ENCODE peak calls at places on chromosome 12, in four cellular contexts. One of them, this sample, is unnamed.

GRCh38 chr12:104709692-104710435 is 248.2 kb downstream of the SLC41A2 start:
- DNase-seq in SK-N-SH: no peak
- DNase-seq in GM12878: no peak
- DNase-seq in K562: no peak
- DNase-seq in this sample: no peak

GRCh38 chr12:47207005-47207717 is 127.4 kb upstream of the AMIGO2 start:
- DNase-seq in SK-N-SH: no peak
- DNase-seq in GM12878: peak; percentile 66
- DNase-seq in K562: no peak
- DNase-seq in this sample: no peak

GRCh38 chr12:94141892-94142291 is 6.5 kb upstream of the PLXNC1 start:
- DNase-seq in SK-N-SH: no peak
- DNase-seq in GM12878: no peak
- DNase-seq in K562: no peak
- DNase-seq in this sample: no peak

GRCh38 chr12:123602651-123603195 is 824 bp downstream of the DDX55 start:
- DNase-seq in SK-N-SH: no peak
- DNase-seq in GM12878: no peak
- DNase-seq in K562: no peak
- DNase-seq in this sample: no peak

GRCh38 chr12:124507188-124508109 is 60.0 kb downstream of the NCOR2 start:
- DNase-seq in SK-N-SH: peak; percentile 61
- DNase-seq in GM12878: no peak
- DNase-seq in K562: no peak
- DNase-seq in this sample: no peak

GRCh38 chr12:31206038-31206670 is 119.8 kb downstream of the SINHCAF start:
- DNase-seq in SK-N-SH: no peak
- DNase-seq in GM12878: no peak
- DNase-seq in K562: no peak
- DNase-seq in this sample: no peak

GRCh38 chr12:86712425-86712843 is 456.2 kb upstream of the MGAT4C start:
- DNase-seq in SK-N-SH: no peak
- DNase-seq in GM12878: no peak
- DNase-seq in K562: no peak
- DNase-seq in this sample: peak; percentile 41

GRCh38 chr12:2161478-2161877 is 108.7 kb downstream of the CACNA1C start:
- DNase-seq in SK-N-SH: no peak
- DNase-seq in GM12878: no peak
- DNase-seq in K562: no peak
- DNase-seq in this sample: no peak

GRCh38 chr12:81974762-81975161 is 215.6 kb upstream of the PPFIA2 start:
- DNase-seq in SK-N-SH: no peak
- DNase-seq in GM12878: no peak
- DNase-seq in K562: no peak
- DNase-seq in this sample: no peak

GRCh38 chr12:1836241-1836803 is 16.0 kb downstream of the LRTM2 start:
- DNase-seq in SK-N-SH: peak; percentile 39
- DNase-seq in GM12878: no peak
- DNase-seq in K562: no peak
- DNase-seq in this sample: no peak

GRCh38 chr12:87444039-87444438 is 585.2 kb downstream of the C12orf50 start:
- DNase-seq in SK-N-SH: no peak
- DNase-seq in GM12878: no peak
- DNase-seq in K562: no peak
- DNase-seq in this sample: no peak

GRCh38 chr12:132904718-132905328 is 17.4 kb upstream of the CHFR start:
- DNase-seq in SK-N-SH: peak; percentile 75
- DNase-seq in GM12878: no peak
- DNase-seq in K562: peak; percentile 73
- DNase-seq in this sample: no peak

GRCh38 chr12:89950421-89950820 is 241.8 kb upstream of the ATP2B1 start:
- DNase-seq in SK-N-SH: no peak
- DNase-seq in GM12878: no peak
- DNase-seq in K562: no peak
- DNase-seq in this sample: no peak

GRCh38 chr12:753401-754237 is 1.2 kb downstream of the WNK1 start:
- DNase-seq in SK-N-SH: peak; percentile 65
- DNase-seq in GM12878: no peak
- DNase-seq in K562: peak; percentile 22
- DNase-seq in this sample: no peak

GRCh38 chr12:27388650-27389049 is 56.0 kb downstream of the BMAL2 start:
- DNase-seq in SK-N-SH: no peak
- DNase-seq in GM12878: no peak
- DNase-seq in K562: no peak
- DNase-seq in this sample: no peak

GRCh38 chr12:56628671-56629458 is 1.3 kb downstream of the BAZ2A start:
- DNase-seq in SK-N-SH: peak; percentile 72
- DNase-seq in GM12878: no peak
- DNase-seq in K562: no peak
- DNase-seq in this sample: peak; percentile 31

GRCh38 chr12:108890208-108890607 is 10.3 kb downstream of the DAO start:
- DNase-seq in SK-N-SH: no peak
- DNase-seq in GM12878: no peak
- DNase-seq in K562: peak; percentile 48
- DNase-seq in this sample: no peak

GRCh38 chr12:117068492-117068891 is 30.7 kb downstream of the TESC start:
- DNase-seq in SK-N-SH: no peak
- DNase-seq in GM12878: no peak
- DNase-seq in K562: no peak
- DNase-seq in this sample: no peak

GRCh38 chr12:93060666-93061413 is 131.7 kb upstream of the EEA1 start:
- DNase-seq in SK-N-SH: peak; percentile 6
- DNase-seq in GM12878: peak; percentile 21
- DNase-seq in K562: peak; percentile 46
- DNase-seq in this sample: peak; percentile 63

GRCh38 chr12:106046301-106046846 is 92.4 kb downstream of the NUAK1 start:
- DNase-seq in SK-N-SH: peak; percentile 12
- DNase-seq in GM12878: no peak
- DNase-seq in K562: no peak
- DNase-seq in this sample: no peak

GRCh38 chr12:15605886-15606590 is 183.2 kb downstream of the EPS8 start:
- DNase-seq in SK-N-SH: no peak
- DNase-seq in GM12878: no peak
- DNase-seq in K562: no peak
- DNase-seq in this sample: no peak

GRCh38 chr12:15603461-15604085 is 185.6 kb downstream of the EPS8 start:
- DNase-seq in SK-N-SH: no peak
- DNase-seq in GM12878: no peak
- DNase-seq in K562: no peak
- DNase-seq in this sample: peak; percentile 13

GRCh38 chr12:15608931-15609330 is 180.3 kb downstream of the EPS8 start:
- DNase-seq in SK-N-SH: no peak
- DNase-seq in GM12878: no peak
- DNase-seq in K562: no peak
- DNase-seq in this sample: no peak

GRCh38 chr12:15613981-15614380 is 175.2 kb downstream of the EPS8 start:
- DNase-seq in SK-N-SH: no peak
- DNase-seq in GM12878: no peak
- DNase-seq in K562: no peak
- DNase-seq in this sample: no peak

GRCh38 chr12:15608406-15608805 is 180.8 kb downstream of the EPS8 start:
- DNase-seq in SK-N-SH: no peak
- DNase-seq in GM12878: no peak
- DNase-seq in K562: no peak
- DNase-seq in this sample: no peak
- TF ChIP-seq MXI1 in SK-N-SH: no peak
- TF ChIP-seq MXI1 in GM12878: no peak
- TF ChIP-seq MXI1 in K562: no peak
- TF ChIP-seq MXI1 in this sample: no peak

GRCh38 chr12:59322473-59322872 is 273.4 kb upstream of the SLC16A7 start:
- DNase-seq in SK-N-SH: no peak
- DNase-seq in GM12878: no peak
- DNase-seq in K562: no peak
- DNase-seq in this sample: no peak
- TF ChIP-seq SIN3A in SK-N-SH: no peak
- TF ChIP-seq SIN3A in GM12878: no peak
- TF ChIP-seq SIN3A in K562: no peak
- TF ChIP-seq SIN3A in this sample: no peak

GRCh38 chr12:64943686-64944085 is 119.2 kb downstream of the TBC1D30 start:
- DNase-seq in SK-N-SH: no peak
- DNase-seq in GM12878: no peak
- DNase-seq in K562: no peak
- DNase-seq in this sample: no peak

GRCh38 chr12:64950899-64951298 is 126.5 kb downstream of the TBC1D30 start:
- DNase-seq in SK-N-SH: no peak
- DNase-seq in GM12878: no peak
- DNase-seq in K562: no peak
- DNase-seq in this sample: no peak

GRCh38 chr12:64951944-64952343 is 127.5 kb downstream of the TBC1D30 start:
- DNase-seq in SK-N-SH: no peak
- DNase-seq in GM12878: no peak
- DNase-seq in K562: no peak
- DNase-seq in this sample: no peak

GRCh38 chr12:64946132-64946829 is 121.8 kb downstream of the TBC1D30 start:
- DNase-seq in SK-N-SH: peak; percentile 69
- DNase-seq in GM12878: no peak
- DNase-seq in K562: no peak
- DNase-seq in this sample: no peak
- H3K4me1 ChIP-seq in SK-N-SH: peaks cover 15% of the 10 kb centered on the region
- H3K4me1 ChIP-seq in GM12878: peaks cover 10% of the 10 kb centered on the region
- H3K4me1 ChIP-seq in K562: no peaks in the 10 kb centered on the region
- H3K4me1 ChIP-seq in this sample: no peaks in the 10 kb centered on the region

GRCh38 chr12:49413796-49414195 is 46.5 kb downstream of the SPATS2 start:
- DNase-seq in SK-N-SH: no peak
- DNase-seq in GM12878: no peak
- DNase-seq in K562: no peak
- DNase-seq in this sample: no peak
- TF ChIP-seq MXI1 in SK-N-SH: no peak
- TF ChIP-seq MXI1 in GM12878: no peak
- TF ChIP-seq MXI1 in K562: no peak
- TF ChIP-seq MXI1 in this sample: no peak

GRCh38 chr12:102634216-102634615 is 153.9 kb upstream of the IGF1 start:
- DNase-seq in SK-N-SH: no peak
- DNase-seq in GM12878: no peak
- DNase-seq in K562: no peak
- DNase-seq in this sample: no peak
- TF ChIP-seq SIN3A in SK-N-SH: no peak
- TF ChIP-seq SIN3A in GM12878: no peak
- TF ChIP-seq SIN3A in K562: no peak
- TF ChIP-seq SIN3A in this sample: no peak

This sample was measured in HepG2.